ENCODE peak calls at places on chromosomes 1 and 21, in four cellular contexts. D is GM23248; M is CD8-positive, alpha-beta T cell; P is PC-3. G is an unnamed sample.
A peak's percentile ranks its signal among the peaks of the same experiment; 100 is the strongest.

GRCh38 chr21:42475526-42476492 is 20.2 kb downstream of the RSPH1 start:
- DNase-seq in D (no peak), M (no peak), P (no peak), G (no peak)

GRCh38 chr21:26800455-26801454 is 44.5 kb downstream of the ADAMTS1 start:
- DNase-seq in D (peak; percentile 69), M (no peak), P (no peak), G (no peak)

GRCh38 chr1:8604041-8604942 is 213.1 kb downstream of the RERE start:
- DNase-seq in D (no peak), M (no peak), P (no peak), G (no peak)

GRCh38 chr1:8844421-8845063 is 27.1 kb upstream of the RERE start:
- DNase-seq in D (no peak), M (no peak), P (no peak), G (no peak)

GRCh38 chr1:84691139-84691783 is 1.0 kb upstream of the SSX2IP start:
- DNase-seq in D (no peak), M (no peak), P (peak; percentile 25), G (no peak)

GRCh38 chr1:36222481-36223372 is 1.5 kb upstream of the THRAP3 start:
- DNase-seq in D (no peak), M (no peak), P (no peak), G (no peak)

GRCh38 chr1:117600325-117600916 is 5.4 kb upstream of the TENT5C start:
- DNase-seq in D (no peak), M (no peak), P (no peak), G (no peak)

GRCh38 chr1:71086331-71086730 is 5.5 kb upstream of the ZRANB2 start:
- DNase-seq in D (peak; percentile 83), M (no peak), P (peak; percentile 94), G (no peak)

GRCh38 chr21:31370893-31371652 is 27.0 kb upstream of the TIAM1 start:
- DNase-seq in D (peak; percentile 63), M (no peak), P (no peak), G (no peak)

GRCh38 chr21:37358392-37358791 is 8.2 kb upstream of the DYRK1A start:
- DNase-seq in D (no peak), M (no peak), P (no peak), G (no peak)

GRCh38 chr1:191839891-191840290 is 318.4 kb upstream of the RGS18 start:
- DNase-seq in D (no peak), M (no peak), P (peak; percentile 3), G (no peak)

GRCh38 chr1:234598974-234599616 is 10.9 kb downstream of the IRF2BP2 start:
- DNase-seq in D (no peak), M (no peak), P (no peak), G (no peak)

GRCh38 chr1:20440785-20441200 is 45.2 kb downstream of the CAMK2N1 start:
- DNase-seq in D (peak; percentile 70), M (no peak), P (peak; percentile 69), G (peak; percentile 39)

GRCh38 chr1:185008746-185009360 is 34.5 kb upstream of the NIBAN1 start:
- DNase-seq in D (no peak), M (no peak), P (no peak), G (no peak)

GRCh38 chr1:203202431-203203245 is 16.1 kb upstream of the CHI3L1 start:
- DNase-seq in D (peak; percentile 85), M (no peak), P (no peak), G (no peak)

GRCh38 chr1:245956225-245956624 is 550.9 kb downstream of the SMYD3 start:
- DNase-seq in D (no peak), M (peak; percentile 26), P (no peak), G (no peak)

GRCh38 chr1:183515002-183515689 is 42.8 kb downstream of the SMG7 start:
- DNase-seq in D (peak; percentile 89), M (no peak), P (peak; percentile 87), G (no peak)

GRCh38 chr1:74835046-74835445 is 102.1 kb downstream of the TYW3 start:
- DNase-seq in D (no peak), M (no peak), P (no peak), G (no peak)

GRCh38 chr1:24905355-24905978 is 24.6 kb downstream of the RUNX3 start:
- DNase-seq in D (no peak), M (no peak), P (no peak), G (no peak)

GRCh38 chr1:71081697-71082080 is 854 bp upstream of the ZRANB2 start:
- DNase-seq in D (no peak), M (no peak), P (no peak), G (no peak)

GRCh38 chr1:201870397-201870796 is 18.3 kb upstream of the SHISA4 start:
- DNase-seq in D (peak; percentile 47), M (no peak), P (no peak), G (no peak)

GRCh38 chr21:35048706-35049617 is at the start of gene RUNX1:
- DNase-seq in D (peak; percentile 70), M (peak; percentile 52), P (peak; percentile 89), G (no peak)

GRCh38 chr21:45306453-45306831 is 18.7 kb upstream of the POFUT2 start:
- DNase-seq in D (no peak), M (no peak), P (no peak), G (no peak)

GRCh38 chr1:198829948-198830347 is 191.1 kb downstream of the PTPRC start:
- DNase-seq in D (peak; percentile 45), M (no peak), P (no peak), G (no peak)

GRCh38 chr1:9766759-9767442 is 56.9 kb downstream of the CLSTN1 start:
- DNase-seq in D (peak; percentile 99), M (no peak), P (peak; percentile 96), G (no peak)

GRCh38 chr21:44049606-44050005 is 37.5 kb downstream of the TRAPPC10 start:
- DNase-seq in D (peak; percentile 7), M (no peak), P (no peak), G (no peak)

GRCh38 chr1:14439015-14439414 is 159.5 kb upstream of the KAZN start:
- DNase-seq in D (peak; percentile 80), M (no peak), P (no peak), G (no peak)

GRCh38 chr1:243346481-243346880 is 90.6 kb downstream of the SDCCAG8 start:
- DNase-seq in D (no peak), M (no peak), P (no peak), G (peak; percentile 47)

GRCh38 chr1:21305155-21305899 is 15.1 kb upstream of the ECE1 start:
- DNase-seq in D (no peak), M (no peak), P (no peak), G (no peak)

GRCh38 chr1:174700775-174701174 is 253.0 kb downstream of the GPR52 start:
- DNase-seq in D (peak; percentile 61), M (no peak), P (no peak), G (no peak)

DNA sequence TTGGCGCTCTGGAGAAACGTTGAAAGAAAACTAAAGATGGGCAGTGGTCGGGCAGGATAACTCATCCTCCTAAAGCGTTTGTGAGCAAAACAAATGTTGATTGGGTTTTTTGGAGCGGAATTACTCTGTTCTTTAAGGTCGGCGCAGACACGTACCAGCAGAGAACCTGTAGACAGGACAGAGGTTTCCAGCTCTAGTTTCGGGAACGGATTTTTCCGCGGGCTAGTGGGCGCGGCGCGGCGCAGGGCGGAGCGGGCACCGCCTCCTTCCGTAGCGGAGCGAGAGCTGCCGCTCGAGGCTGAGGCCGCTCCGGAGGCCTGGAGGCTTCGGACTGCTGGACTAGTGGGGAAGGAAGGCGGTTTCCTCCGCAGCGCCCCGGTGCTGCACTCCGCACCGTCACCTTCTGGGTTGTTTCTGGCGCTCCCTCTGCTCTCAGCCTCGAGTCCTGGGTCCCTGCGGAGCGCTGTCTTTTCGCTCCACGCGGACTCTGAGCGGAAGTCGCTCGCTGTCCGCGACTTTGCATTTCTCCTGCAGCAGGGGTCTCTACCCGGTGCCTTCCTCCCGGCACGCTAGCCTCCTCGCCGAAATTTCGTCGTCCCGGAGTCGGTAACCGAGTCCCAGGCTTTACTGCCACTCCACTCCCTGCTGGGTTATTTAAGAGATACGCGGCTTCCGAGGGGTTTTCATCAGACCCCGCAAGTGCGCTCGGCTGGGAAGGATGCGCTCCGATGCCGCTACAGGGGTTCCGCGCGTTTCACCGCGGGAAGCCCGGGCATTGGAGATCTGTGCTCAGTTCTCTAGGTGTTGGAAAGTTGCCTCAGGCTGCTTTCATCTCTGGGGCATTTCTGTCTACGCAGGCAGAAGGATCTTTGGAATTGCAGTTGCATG is 7.0 kb downstream of the FOXD2 start:
- DNase-seq in D (peak; percentile 42), M (no peak), P (no peak), G (no peak)
- H3K27me3 ChIP-seq in D (peaks cover 83% of the 10 kb centered on the region), M (peaks cover 75% of the 10 kb centered on the region), P (peaks cover 31% of the 10 kb centered on the region), G (peaks cover 27% of the 10 kb centered on the region)

GRCh38 chr1:109930252-109930993 is 19.8 kb downstream of the CSF1 start:
- DNase-seq in D (no peak), M (no peak), P (no peak), G (no peak)

GRCh38 chr1:109929170-109929569 is 18.5 kb downstream of the CSF1 start:
- DNase-seq in D (no peak), M (no peak), P (no peak), G (no peak)

GRCh38 chr1:109931189-109931672 is 20.6 kb downstream of the CSF1 start:
- DNase-seq in D (peak; percentile 43), M (no peak), P (peak; percentile 42), G (peak; percentile 65)

GRCh38 chr1:109928591-109929111 is 18.0 kb downstream of the CSF1 start:
- DNase-seq in D (peak; percentile 53), M (no peak), P (no peak), G (no peak)

GRCh38 chr1:109929588-109930251 is 19.1 kb downstream of the CSF1 start:
- DNase-seq in D (no peak), M (no peak), P (no peak), G (no peak)
- H3K4me1 ChIP-seq in D (peaks cover 29% of the 10 kb centered on the region), M (no peaks in the 10 kb centered on the region), P (peaks cover 7% of the 10 kb centered on the region), G (no peaks in the 10 kb centered on the region)

GRCh38 chr1:3233031-3233430 is 164.0 kb downstream of the PRDM16 start:
- DNase-seq in D (no peak), M (no peak), P (no peak), G (no peak)
- H3K27me3 ChIP-seq in D (peaks cover 16% of the 10 kb centered on the region), M (no peaks in the 10 kb centered on the region), P (peaks cover 100% of the 10 kb centered on the region), G (no peaks in the 10 kb centered on the region)

GRCh38 chr1:155531624-155532023 is 31.0 kb downstream of the ASH1L start:
- DNase-seq in D (no peak), M (no peak), P (no peak), G (no peak)
- H3K4me1 ChIP-seq in D (no peaks in the 10 kb centered on the region), M (peaks cover 15% of the 10 kb centered on the region), P (no peaks in the 10 kb centered on the region), G (peaks cover 6% of the 10 kb centered on the region)

GRCh38 chr1:17924578-17924977 is 169.4 kb downstream of the ACTL8 start:
- DNase-seq in D (no peak), M (no peak), P (no peak), G (no peak)
- H3K27me3 ChIP-seq in D (peaks cover 11% of the 10 kb centered on the region), M (no peaks in the 10 kb centered on the region), P (peaks cover 39% of the 10 kb centered on the region), G (no peaks in the 10 kb centered on the region)

GRCh38 chr1:11875094-11875493 is 16.3 kb upstream of the NPPB start:
- DNase-seq in D (no peak), M (no peak), P (no peak), G (no peak)

GRCh38 chr1:11873954-11874562 is 15.3 kb upstream of the NPPB start:
- DNase-seq in D (no peak), M (no peak), P (no peak), G (no peak)

GRCh38 chr1:11869650-11870207 is 11.0 kb upstream of the NPPB start:
- DNase-seq in D (no peak), M (no peak), P (no peak), G (no peak)

GRCh38 chr1:11874624-11875023 is 15.9 kb upstream of the NPPB start:
- DNase-seq in D (no peak), M (no peak), P (no peak), G (no peak)

GRCh38 chr1:11873395-11873794 is 14.7 kb upstream of the NPPB start:
- DNase-seq in D (no peak), M (no peak), P (peak; percentile 3), G (no peak)
- H3K4me1 ChIP-seq in D (no peaks in the 10 kb centered on the region), M (no peaks in the 10 kb centered on the region), P (no peaks in the 10 kb centered on the region), G (no peaks in the 10 kb centered on the region)

G was measured in HAP-1.